ENCODE peak calls at places on chromosome 20, in seven cellular contexts. V is fibroblast of lung; R is stimulated activated CD4-positive, alpha-beta T cell treated with anti-CD3 and anti-CD28 coated beads, Interleukin-12 subunit alpha, Interleukin-12 subunit beta, amount 100 ng/mL, for 4 hours; G is NCI-H1092; I is activated T-helper 1 cell treated with Interleukin-2 at 50 U/mL for 16 hours; S is left colon; N is activated T-helper 9 cell treated with anti-CD3 and anti-CD28 coated beads, Interleukin-2, amount 50 U/mL, for 16 hours. J is an unnamed sample.

GRCh38 chr20:44112456-44112855 is 74.5 kb downstream of the JPH2 start:
- DNase-seq in V (no peak), R (no peak), G (no peak), I (no peak), S (no peak), N (no peak), J (no peak)

GRCh38 chr20:4147319-4147718 is 132.0 kb upstream of the RNF24 start:
- DNase-seq in V (peak; percentile 59), R (no peak), G (no peak), I (no peak), S (no peak), N (no peak), J (no peak)

GRCh38 chr20:33812673-33813462 is 1.7 kb downstream of the CHMP4B start:
- DNase-seq in V (no peak), R (no peak), G (no peak), I (no peak), S (peak; percentile 63), N (no peak), J (no peak)

GRCh38 chr20:6140947-6141346 is 18.1 kb upstream of the FERMT1 start:
- DNase-seq in V (no peak), R (no peak), G (no peak), I (no peak), S (no peak), N (no peak), J (no peak)

GRCh38 chr20:43365691-43366090 is 92.0 kb upstream of the SRSF6 start:
- DNase-seq in V (no peak), R (no peak), G (no peak), I (no peak), S (no peak), N (no peak), J (no peak)

GRCh38 chr20:44026932-44027685 is 112.5 kb downstream of the TOX2 start:
- DNase-seq in V (no peak), R (no peak), G (no peak), I (no peak), S (no peak), N (no peak), J (no peak)

GRCh38 chr20:9360427-9360826 is 154.0 kb upstream of the LAMP5 start:
- DNase-seq in V (no peak), R (no peak), G (no peak), I (no peak), S (no peak), N (no peak), J (no peak)

GRCh38 chr20:20366896-20367680 is 816 bp upstream of the INSM1 start:
- DNase-seq in V (no peak), R (no peak), G (peak; percentile 79), I (no peak), S (no peak), N (no peak), J (no peak)

GRCh38 chr20:58130574-58130973 is 97.9 kb downstream of the ANKRD60 start:
- DNase-seq in V (peak; percentile 19), R (no peak), G (no peak), I (no peak), S (no peak), N (no peak), J (no peak)

GRCh38 chr20:8855315-8855714 is 213.6 kb upstream of the PLCB4 start:
- DNase-seq in V (peak; percentile 75), R (no peak), G (no peak), I (no peak), S (no peak), N (no peak), J (no peak)

GRCh38 chr20:32920066-32920465 is 61.3 kb downstream of the EFCAB8 start:
- DNase-seq in V (no peak), R (no peak), G (no peak), I (no peak), S (no peak), N (no peak), J (no peak)

J was measured in NCI-H187.